ENCODE peak calls at places on chromosomes 2 and 18, in five cellular contexts. One of them, this sample, is unnamed.

GRCh38 chr2:178589337-178589736 is 109.1 kb downstream of the PLEKHA3 start:
- DNase-seq in bronchial epithelial cell: no peak
- DNase-seq in hypothalamus: no peak
- DNase-seq in mesothelial cell of epicardium: no peak
- DNase-seq in H54: no peak
- DNase-seq in this sample: no peak

GRCh38 chr2:230230087-230230486 is 4.6 kb downstream of the SP140 start:
- DNase-seq in bronchial epithelial cell: peak
- DNase-seq in hypothalamus: no peak
- DNase-seq in mesothelial cell of epicardium: no peak
- DNase-seq in H54: no peak
- DNase-seq in this sample: no peak

GRCh38 chr2:69807821-69808540 is 21.5 kb upstream of the GMCL1 start:
- DNase-seq in bronchial epithelial cell: no peak
- DNase-seq in hypothalamus: no peak
- DNase-seq in mesothelial cell of epicardium: no peak
- DNase-seq in H54: no peak
- DNase-seq in this sample: no peak

GRCh38 chr2:230643576-230644291 is 68.9 kb upstream of the CAB39 start:
- DNase-seq in bronchial epithelial cell: no peak
- DNase-seq in hypothalamus: peak
- DNase-seq in mesothelial cell of epicardium: no peak
- DNase-seq in H54: no peak
- DNase-seq in this sample: no peak

GRCh38 chr18:55500316-55501086 is 87.5 kb downstream of the TCF4 start:
- DNase-seq in bronchial epithelial cell: peak
- DNase-seq in hypothalamus: no peak
- DNase-seq in mesothelial cell of epicardium: no peak
- DNase-seq in H54: no peak
- DNase-seq in this sample: no peak

GRCh38 chr18:3121256-3121655 is 98.5 kb downstream of the MYOM1 start:
- DNase-seq in bronchial epithelial cell: no peak
- DNase-seq in hypothalamus: no peak
- DNase-seq in mesothelial cell of epicardium: no peak
- DNase-seq in H54: no peak
- DNase-seq in this sample: no peak

GRCh38 chr2:54384301-54385035 is 71.7 kb upstream of the SPTBN1 start:
- DNase-seq in bronchial epithelial cell: no peak
- DNase-seq in hypothalamus: peak
- DNase-seq in mesothelial cell of epicardium: no peak
- DNase-seq in H54: no peak
- DNase-seq in this sample: no peak

GRCh38 chr2:170566138-170566537 is 149.0 kb upstream of the SP5 start:
- DNase-seq in bronchial epithelial cell: no peak
- DNase-seq in hypothalamus: no peak
- DNase-seq in mesothelial cell of epicardium: no peak
- DNase-seq in H54: no peak
- DNase-seq in this sample: no peak

GRCh38 chr2:146701183-146701582 is 1143.6 kb upstream of the ACVR2A start:
- DNase-seq in bronchial epithelial cell: peak
- DNase-seq in hypothalamus: no peak
- DNase-seq in mesothelial cell of epicardium: no peak
- DNase-seq in H54: no peak
- DNase-seq in this sample: no peak

GRCh38 chr18:45402485-45403056 is 212.7 kb upstream of the SLC14A2 start:
- DNase-seq in bronchial epithelial cell: peak
- DNase-seq in hypothalamus: no peak
- DNase-seq in mesothelial cell of epicardium: no peak
- DNase-seq in H54: no peak
- DNase-seq in this sample: no peak

GRCh38 chr2:102619414-102620319 is at the start of gene SLC9A2:
- DNase-seq in bronchial epithelial cell: no peak
- DNase-seq in hypothalamus: no peak
- DNase-seq in mesothelial cell of epicardium: peak
- DNase-seq in H54: no peak
- DNase-seq in this sample: no peak

GRCh38 chr18:56068030-56068671 is 480.2 kb upstream of the TCF4 start:
- DNase-seq in bronchial epithelial cell: peak
- DNase-seq in hypothalamus: no peak
- DNase-seq in mesothelial cell of epicardium: no peak
- DNase-seq in H54: peak
- DNase-seq in this sample: no peak

GRCh38 chr2:41939410-41939775 is 108.4 kb upstream of the PKDCC start:
- DNase-seq in bronchial epithelial cell: no peak
- DNase-seq in hypothalamus: no peak
- DNase-seq in mesothelial cell of epicardium: no peak
- DNase-seq in H54: no peak
- DNase-seq in this sample: no peak

GRCh38 chr2:189147989-189148388 is 31.6 kb downstream of the COL5A2 start:
- DNase-seq in bronchial epithelial cell: no peak
- DNase-seq in hypothalamus: no peak
- DNase-seq in mesothelial cell of epicardium: no peak
- DNase-seq in H54: no peak
- DNase-seq in this sample: no peak

GRCh38 chr2:14827226-14828023 is 194.9 kb downstream of the LRATD1 start:
- DNase-seq in bronchial epithelial cell: peak
- DNase-seq in hypothalamus: no peak
- DNase-seq in mesothelial cell of epicardium: no peak
- DNase-seq in H54: no peak
- DNase-seq in this sample: no peak

GRCh38 chr2:175931751-175932295 is 70.2 kb downstream of the LNPK start:
- DNase-seq in bronchial epithelial cell: no peak
- DNase-seq in hypothalamus: no peak
- DNase-seq in mesothelial cell of epicardium: no peak
- DNase-seq in H54: no peak
- DNase-seq in this sample: no peak

GRCh38 chr2:107001964-107002696 is 116.2 kb upstream of the ST6GAL2 start:
- DNase-seq in bronchial epithelial cell: peak
- DNase-seq in hypothalamus: no peak
- DNase-seq in mesothelial cell of epicardium: no peak
- DNase-seq in H54: no peak
- DNase-seq in this sample: no peak

GRCh38 chr2:116732322-116732721 is 1082.2 kb upstream of the DDX18 start:
- DNase-seq in bronchial epithelial cell: no peak
- DNase-seq in hypothalamus: no peak
- DNase-seq in mesothelial cell of epicardium: no peak
- DNase-seq in H54: no peak
- DNase-seq in this sample: no peak

GRCh38 chr2:223889133-223889769 is 51.9 kb upstream of the AP1S3 start:
- DNase-seq in bronchial epithelial cell: no peak
- DNase-seq in hypothalamus: no peak
- DNase-seq in mesothelial cell of epicardium: no peak
- DNase-seq in H54: no peak
- DNase-seq in this sample: no peak

GRCh38 chr2:195658541-195658890 is 1.5 kb downstream of the SLC39A10 start:
- DNase-seq in bronchial epithelial cell: peak
- DNase-seq in hypothalamus: no peak
- DNase-seq in mesothelial cell of epicardium: no peak
- DNase-seq in H54: peak
- DNase-seq in this sample: no peak

GRCh38 chr2:103363639-103364038 is 601.8 kb downstream of the TMEM182 start:
- DNase-seq in bronchial epithelial cell: no peak
- DNase-seq in hypothalamus: no peak
- DNase-seq in mesothelial cell of epicardium: no peak
- DNase-seq in H54: no peak
- DNase-seq in this sample: no peak

GRCh38 chr2:85524567-85524923 is 14.4 kb upstream of the MAT2A start:
- DNase-seq in bronchial epithelial cell: no peak
- DNase-seq in hypothalamus: no peak
- DNase-seq in mesothelial cell of epicardium: peak
- DNase-seq in H54: no peak
- DNase-seq in this sample: no peak

GRCh38 chr18:23302852-23303527 is 150.1 kb upstream of the RIOK3 start:
- DNase-seq in bronchial epithelial cell: peak
- DNase-seq in hypothalamus: no peak
- DNase-seq in mesothelial cell of epicardium: no peak
- DNase-seq in H54: no peak
- DNase-seq in this sample: no peak

GRCh38 chr18:67520276-67521035 is 3.9 kb upstream of the DSEL start:
- DNase-seq in bronchial epithelial cell: no peak
- DNase-seq in hypothalamus: no peak
- DNase-seq in mesothelial cell of epicardium: no peak
- DNase-seq in H54: no peak
- DNase-seq in this sample: no peak

GRCh38 chr2:205903549-205904129 is 182.3 kb downstream of the INO80D start:
- DNase-seq in bronchial epithelial cell: peak
- DNase-seq in hypothalamus: no peak
- DNase-seq in mesothelial cell of epicardium: no peak
- DNase-seq in H54: no peak
- DNase-seq in this sample: no peak

This sample was measured in NCI-H1048.